ENCODE peak calls at places on chromosomes 11 and 22, in four cellular contexts. W is IMR-90, L is lower lobe of right lung, R is cardiac fibroblast. T is an unnamed sample.

GRCh38 chr11:8209208-8209807 is 40.5 kb upstream of the RIC3 start:
- DNase-seq in W (no peak), L (no peak), R (no peak), T (no peak)

GRCh38 chr22:39524753-39525657 is 4.6 kb downstream of the ATF4 start:
- DNase-seq in W (no peak), L (peak; percentile 40), R (no peak), T (no peak)

GRCh38 chr11:126561327-126561893 is 205.9 kb downstream of the ST3GAL4 start:
- DNase-seq in W (peak; percentile 69), L (no peak), R (peak; percentile 64), T (peak; percentile 58)

GRCh38 chr22:38947321-38948112 is 9.9 kb upstream of the APOBEC3A start:
- DNase-seq in W (no peak), L (peak; percentile 45), R (no peak), T (no peak)

GRCh38 chr11:72975778-72976520 is 161.7 kb downstream of the ATG16L2 start:
- DNase-seq in W (peak; percentile 96), L (no peak), R (peak; percentile 93), T (peak; percentile 88)

GRCh38 chr22:49305966-49306631 is 521.6 kb downstream of the BRD1 start:
- DNase-seq in W (no peak), L (no peak), R (no peak), T (no peak)

GRCh38 chr22:28021998-28022660 is 103.1 kb upstream of the PITPNB start:
- DNase-seq in W (no peak), L (no peak), R (no peak), T (no peak)

GRCh38 chr22:33104192-33104591 is 46.0 kb upstream of the SYN3 start:
- DNase-seq in W (no peak), L (no peak), R (no peak), T (no peak)

GRCh38 chr22:46075764-46076531 is 74.4 kb upstream of the PPARA start:
- DNase-seq in W (no peak), L (peak; percentile 32), R (peak; percentile 46), T (no peak)

GRCh38 chr11:133948711-133949110 is 8.1 kb downstream of the IGSF9B start:
- DNase-seq in W (no peak), L (no peak), R (no peak), T (no peak)

GRCh38 chr22:49310354-49310753 is 517.3 kb downstream of the BRD1 start:
- DNase-seq in W (no peak), L (no peak), R (no peak), T (no peak)

GRCh38 chr11:78076733-78077403 is 2.8 kb downstream of the NDUFC2 start:
- DNase-seq in W (no peak), L (no peak), R (no peak), T (no peak)

DNA sequence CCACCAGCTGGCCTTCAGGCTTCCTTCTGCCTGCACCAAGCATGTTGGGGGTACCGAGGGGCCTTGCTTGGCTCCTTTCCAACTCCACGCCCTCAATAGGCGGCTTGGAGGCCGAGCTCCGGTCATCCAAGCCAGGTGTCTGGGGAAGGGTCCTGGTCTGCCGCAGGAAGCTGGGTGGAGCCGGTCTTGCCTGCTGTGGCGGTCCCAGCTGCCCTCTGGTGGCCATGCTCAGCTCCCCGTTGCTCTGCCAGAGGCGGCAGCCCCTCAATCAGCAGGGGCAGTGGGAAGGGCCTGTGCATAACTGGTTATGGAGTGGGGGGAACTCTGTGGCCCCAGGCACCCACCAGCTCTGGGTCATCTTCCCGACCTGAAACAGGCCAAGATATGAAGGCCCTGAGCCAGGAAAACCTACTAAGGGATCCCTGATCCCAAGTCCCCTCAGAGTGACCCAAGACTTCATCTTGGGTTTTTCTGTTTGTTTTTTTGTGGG is 3.2 kb downstream of the ARVCF start:
- DNase-seq in W (peak; percentile 47), L (peak; percentile 78), R (peak; percentile 56), T (peak; percentile 39)
- H3K4me3 ChIP-seq in W (no peak overlapping the region), L (no peak overlapping the region), R (no peak overlapping the region), T (no peak overlapping the region)

DNA sequence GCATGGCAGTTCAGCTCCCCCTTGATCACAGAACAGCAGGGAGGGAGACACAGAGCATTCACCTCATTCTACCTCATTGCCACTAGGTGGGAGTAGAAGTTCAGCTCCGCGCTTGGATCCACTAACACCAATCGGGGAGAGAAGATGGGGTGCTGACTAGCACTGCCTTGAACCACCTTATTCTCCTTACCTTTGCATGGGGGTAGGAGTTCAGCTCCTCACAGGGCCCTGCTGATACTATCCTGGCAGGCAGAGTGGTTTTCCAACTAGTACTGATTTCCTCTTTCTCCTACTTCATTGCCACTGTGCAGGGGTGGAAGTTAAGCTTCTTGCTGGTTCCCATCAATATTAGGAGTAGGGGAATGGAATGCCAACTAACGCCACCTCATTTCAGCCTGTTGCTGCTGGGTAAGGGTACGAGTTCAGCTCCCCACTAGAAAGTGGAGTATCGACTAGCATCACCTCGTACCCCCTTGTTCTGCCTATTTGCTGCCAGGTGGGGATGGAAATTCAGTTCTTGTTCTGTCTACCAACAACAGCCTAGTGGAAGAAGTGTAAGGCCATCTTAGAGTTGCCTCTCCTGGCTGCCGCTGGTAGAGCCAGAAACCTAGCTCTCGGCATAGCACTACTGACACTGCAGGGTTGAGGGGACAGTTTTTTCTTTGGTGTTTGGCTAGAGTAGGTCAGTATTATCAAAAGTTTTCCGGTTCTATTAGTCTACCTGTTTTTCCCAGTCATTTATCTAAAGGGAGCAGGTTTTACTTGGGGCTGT is 550.9 kb upstream of the CCDC90B start:
- DNase-seq in W (peak; percentile 50), L (no peak), R (peak; percentile 66), T (peak; percentile 40)
- TF ChIP-seq CTCF in W (peak; percentile 77), L (peak; percentile 65), R (peak; percentile 84), T (peak; percentile 86)

GRCh38 chr11:27697679-27698275 is 2.5 kb downstream of the BDNF start:
- DNase-seq in W (no peak), L (no peak), R (peak; percentile 73), T (peak; percentile 56)

GRCh38 chr11:27694992-27695391 is 5.3 kb downstream of the BDNF start:
- DNase-seq in W (no peak), L (no peak), R (peak; percentile 65), T (peak; percentile 55)

GRCh38 chr11:27693398-27693797 is 6.9 kb downstream of the BDNF start:
- DNase-seq in W (no peak), L (no peak), R (peak; percentile 55), T (no peak)

GRCh38 chr11:27696961-27697360 is 3.3 kb downstream of the BDNF start:
- DNase-seq in W (peak; percentile 85), L (no peak), R (peak; percentile 39), T (no peak)

DNA sequence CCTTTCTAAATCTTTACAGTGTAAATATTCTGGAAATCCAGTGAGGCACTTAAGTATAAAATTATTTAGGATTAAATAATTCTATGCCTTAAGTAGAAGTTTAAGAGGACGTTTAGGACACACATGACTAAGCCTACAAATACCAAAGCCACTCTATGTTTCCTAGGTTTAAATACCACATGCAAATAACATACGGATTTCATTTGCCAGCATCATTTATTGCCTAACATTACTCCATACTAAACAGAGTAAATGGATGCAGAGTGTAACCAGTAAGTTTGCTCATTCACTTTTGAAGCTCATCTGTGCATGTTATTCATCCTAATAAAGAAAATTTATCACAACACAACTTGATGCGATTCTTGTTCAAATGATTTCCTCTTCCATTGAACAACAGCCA is 4.1 kb downstream of the BDNF start:
- DNase-seq in W (peak; percentile 58), L (no peak), R (peak; percentile 45), T (peak; percentile 81)
- H3K4me3 ChIP-seq in W (peak overlapping the region; percentile 85), L (no peak overlapping the region), R (no peak overlapping the region), T (peak overlapping the region; percentile 11)

GRCh38 chr11:29634248-29634647 is 382.6 kb downstream of the KCNA4 start:
- DNase-seq in W (no peak), L (no peak), R (peak; percentile 17), T (peak; percentile 22)
- TF ChIP-seq CTCF in W (peak; percentile 28), L (no peak), R (peak; percentile 20), T (peak; percentile 45)

GRCh38 chr11:10451399-10452116 is 3.5 kb upstream of the AMPD3 start:
- DNase-seq in W (no peak), L (no peak), R (no peak), T (no peak)
- H3K4me3 ChIP-seq in W (no peak overlapping the region), L (peak overlapping the region; percentile 65), R (no peak overlapping the region), T (peak overlapping the region; percentile 49)

GRCh38 chr22:37030560-37031281 is 11.2 kb downstream of the MPST start:
- DNase-seq in W (no peak), L (no peak), R (no peak), T (no peak)
- TF ChIP-seq CTCF in W (no peak), L (no peak), R (no peak), T (no peak)

GRCh38 chr11:44658451-44658850 is 68.3 kb upstream of the TSPAN18 start:
- DNase-seq in W (peak; percentile 13), L (no peak), R (peak; percentile 36), T (peak; percentile 3)
- H3K4me3 ChIP-seq in W (no peak overlapping the region), L (no peak overlapping the region), R (no peak overlapping the region), T (no peak overlapping the region)

GRCh38 chr11:57001674-57002401 is 13.1 kb downstream of the OR5AK2 start:
- DNase-seq in W (peak; percentile 21), L (no peak), R (peak; percentile 58), T (no peak)
- TF ChIP-seq CTCF in W (peak; percentile 72), L (no peak), R (peak; percentile 60), T (peak; percentile 46)

GRCh38 chr22:31247726-31248125 is 35.6 kb downstream of the LIMK2 start:
- DNase-seq in W (no peak), L (no peak), R (no peak), T (no peak)

GRCh38 chr22:31248965-31249940 is 37.2 kb downstream of the LIMK2 start:
- DNase-seq in W (no peak), L (no peak), R (no peak), T (no peak)

GRCh38 chr22:31250740-31251330 is 38.7 kb downstream of the LIMK2 start:
- DNase-seq in W (no peak), L (no peak), R (no peak), T (peak; percentile 56)

GRCh38 chr22:31246687-31247086 is 34.6 kb downstream of the LIMK2 start:
- DNase-seq in W (no peak), L (no peak), R (no peak), T (no peak)

GRCh38 chr22:31248138-31248745 is 36.1 kb downstream of the LIMK2 start:
- DNase-seq in W (peak; percentile 94), L (peak; percentile 82), R (peak; percentile 93), T (peak; percentile 89)
- H3K4me3 ChIP-seq in W (peak overlapping the region; percentile 50), L (peak overlapping the region; percentile 50), R (peak overlapping the region; percentile 62), T (peak overlapping the region; percentile 71)

GRCh38 chr11:114439229-114440120 is at the start of gene REXO2:
- DNase-seq in W (peak; percentile 93), L (peak; percentile 98), R (peak; percentile 96), T (peak; percentile 95)
- TF ChIP-seq CTCF in W (peak; percentile 51), L (peak; percentile 46), R (peak; percentile 10), T (peak; percentile 49)